ENCODE peak calls at places on chromosomes 4 and X, in seven cellular contexts. G is activated T-helper 1 cell treated with anti-CD3 and anti-CD28 coated beads, Interleukin-2, amount 50 U/mL, for 16 hours; T is HTR-8/SVneo; O is activated CD4-positive, CD25-positive, alpha-beta regulatory T cell treated with anti-CD3 and anti-CD28 coated beads, Interleukin-2, amount 50 U/mL, for 72 hours; L is NCI-H345; S is EL; F is HuH-7. V is an unnamed sample.

GRCh38 chr4:148443550-148444295 is 1.5 kb upstream of the NR3C2 start:
- DNase-seq in L (no peak), T (no peak), F (peak), G (peak), O (peak), S (no peak), V (no peak)

GRCh38 chr4:95180531-95181315 is 368.1 kb downstream of the UNC5C start:
- DNase-seq in G (no peak), O (no peak), T (no peak), L (no peak), F (no peak), S (no peak), V (no peak)

GRCh38 chr4:56613101-56613862 is 67.8 kb downstream of the HOPX start:
- DNase-seq in L (no peak), G (no peak), F (no peak), S (peak), O (no peak), T (peak), V (peak)

GRCh38 chr4:78612398-78613005 is 60.9 kb downstream of the ANXA3 start:
- DNase-seq in G (no peak), F (peak), S (peak), O (no peak), L (no peak), T (peak), V (no peak)

GRCh38 chr4:189206953-189207352 is 733.7 kb upstream of the FRG1 start:
- DNase-seq in F (no peak), G (no peak), O (no peak), S (no peak), T (no peak), L (no peak), V (no peak)

GRCh38 chr4:151574968-151575367 is 166.0 kb downstream of the FHIP1A start:
- DNase-seq in T (no peak), O (no peak), G (no peak), S (no peak), L (no peak), F (no peak), V (no peak)

GRCh38 chrX:24395775-24396174 is 35.3 kb downstream of the SUPT20HL1 start:
- DNase-seq in O (no peak), T (peak), L (peak), F (peak), G (peak), S (peak), V (peak)

GRCh38 chr4:6909970-6910339 is 329 bp downstream of the TBC1D14 start:
- DNase-seq in L (no peak), O (no peak), T (no peak), G (peak), F (no peak), S (peak), V (no peak)

GRCh38 chr4:138182838-138183426 is 59.2 kb downstream of the SLC7A11 start:
- DNase-seq in F (no peak), L (peak), G (no peak), S (peak), O (no peak), T (peak), V (no peak)

GRCh38 chr4:2288051-2288541 is 26.2 kb upstream of the MXD4 start:
- DNase-seq in F (no peak), T (no peak), S (no peak), O (peak), G (no peak), L (no peak), V (no peak)

GRCh38 chr4:98232202-98232601 is 29.0 kb upstream of the RAP1GDS1 start:
- DNase-seq in G (no peak), O (no peak), F (no peak), L (no peak), T (no peak), S (no peak), V (no peak)

GRCh38 chr4:128524311-128524710 is 236.7 kb upstream of the PGRMC2 start:
- DNase-seq in L (no peak), S (peak), O (no peak), F (no peak), T (peak), G (no peak), V (peak)

GRCh38 chr4:30208731-30209435 is 511.3 kb upstream of the PCDH7 start:
- DNase-seq in F (no peak), T (no peak), O (no peak), S (peak), G (no peak), L (no peak), V (peak)

GRCh38 chrX:39850630-39851152 is 247.1 kb downstream of the BCOR start:
- DNase-seq in F (no peak), S (peak), T (no peak), G (no peak), O (no peak), L (no peak), V (peak)

GRCh38 chrX:132433001-132433400 is 55.8 kb downstream of the MBNL3 start:
- DNase-seq in S (no peak), G (no peak), L (no peak), T (no peak), F (no peak), O (no peak), V (no peak)

GRCh38 chr4:81039351-81040174 is 9.1 kb downstream of the BMP3 start:
- DNase-seq in O (no peak), L (no peak), T (no peak), S (no peak), G (no peak), F (no peak), V (no peak)

GRCh38 chr4:22483551-22483981 is 32.3 kb downstream of the ADGRA3 start:
- DNase-seq in G (no peak), T (peak), F (no peak), O (no peak), L (no peak), S (peak), V (no peak)

GRCh38 chr4:57037982-57038604 is 59.4 kb downstream of the POLR2B start:
- DNase-seq in S (peak), G (no peak), O (no peak), L (peak), F (peak), T (peak), V (peak)

GRCh38 chrX:6184900-6185515 is 43.7 kb downstream of the NLGN4X start:
- DNase-seq in L (peak), F (no peak), O (no peak), G (no peak), T (no peak), S (no peak), V (peak)

GRCh38 chr4:184265566-184266351 is 48.1 kb upstream of the ENPP6 start:
- DNase-seq in F (no peak), O (no peak), S (peak), L (no peak), G (no peak), T (no peak), V (no peak)

GRCh38 chrX:130025256-130025655 is 42.8 kb downstream of the BCORL1 start:
- DNase-seq in L (no peak), S (no peak), G (no peak), F (peak), T (no peak), O (no peak), V (no peak)

GRCh38 chr4:108878781-108879180 is 115.9 kb upstream of the ETNPPL start:
- DNase-seq in L (no peak), F (no peak), T (no peak), G (no peak), S (no peak), O (no peak), V (no peak)

GRCh38 chrX:135463937-135464336 is 42.2 kb downstream of the SMIM10L2A start:
- DNase-seq in F (no peak), O (no peak), T (no peak), G (no peak), S (peak), L (no peak), V (no peak)

GRCh38 chr4:128565565-128566186 is 243.8 kb upstream of the JADE1 start:
- DNase-seq in S (peak), O (no peak), G (no peak), T (peak), L (peak), F (peak), V (no peak)

GRCh38 chr4:118221193-118221800 is 131.5 kb downstream of the PRSS12 start:
- DNase-seq in T (no peak), L (peak), S (no peak), F (no peak), G (no peak), O (no peak), V (no peak)

GRCh38 chr4:187251896-187252295 is 528.2 kb upstream of the FAT1 start:
- DNase-seq in T (no peak), O (no peak), G (no peak), S (peak), F (no peak), L (no peak), V (no peak)

GRCh38 chr4:158760866-158761265 is 8.0 kb upstream of the FNIP2 start:
- DNase-seq in S (peak), G (no peak), T (no peak), L (no peak), O (no peak), F (no peak), V (no peak)

GRCh38 chr4:159871141-159871540 is 768.3 kb downstream of the RAPGEF2 start:
- DNase-seq in F (no peak), G (no peak), S (no peak), L (no peak), T (no peak), O (no peak), V (no peak)

GRCh38 chr4:177448850-177449249 is 6.6 kb upstream of the AGA start:
- DNase-seq in T (no peak), L (no peak), S (peak), G (no peak), F (no peak), O (no peak), V (no peak)

GRCh38 chr4:18568600-18568999 is 547.0 kb upstream of the LCORL start:
- DNase-seq in S (peak), T (no peak), O (no peak), F (no peak), L (no peak), G (no peak), V (no peak)